ENCODE peak calls at places on chromosome 15, in four cellular contexts. T is nephron progenitor cell; M is HS-27A; U is stimulated activated CD4-positive, alpha-beta T cell treated with anti-CD3 and anti-CD28 coated beads, TNF-alpha, amount 100 ng/mL, for 4 hours. C is an unnamed sample.

GRCh38 chr15:52095597-52096262 is 16.8 kb downstream of the BCL2L10 start:
- DNase-seq in T (no peak), M (peak), U (no peak), C (no peak)

GRCh38 chr15:68498076-68498475 is 66.1 kb upstream of the ITGA11 start:
- DNase-seq in T (no peak), M (no peak), U (no peak), C (peak)

GRCh38 chr15:37682304-37682703 is 252.1 kb upstream of the TMCO5A start:
- DNase-seq in T (no peak), M (peak), U (no peak), C (no peak)

GRCh38 chr15:39786444-39787056 is 3.9 kb upstream of the FSIP1 start:
- DNase-seq in T (peak), M (no peak), U (no peak), C (no peak)

GRCh38 chr15:44149224-44149623 is 45.8 kb downstream of the FRMD5 start:
- DNase-seq in T (no peak), M (no peak), U (no peak), C (no peak)

GRCh38 chr15:88120021-88120420 is 136.5 kb downstream of the NTRK3 start:
- DNase-seq in T (no peak), M (no peak), U (no peak), C (no peak)

GRCh38 chr15:30924353-30924752 is 20.6 kb downstream of the FAN1 start:
- DNase-seq in T (no peak), M (no peak), U (no peak), C (no peak)

GRCh38 chr15:89494941-89495637 is 1.3 kb downstream of the RHCG start:
- DNase-seq in T (peak), M (no peak), U (no peak), C (no peak)

GRCh38 chr15:42503822-42504221 is 8.4 kb downstream of the SNAP23 start:
- DNase-seq in T (no peak), M (no peak), U (no peak), C (no peak)

GRCh38 chr15:100093211-100094126 is 248.3 kb downstream of the ADAMTS17 start:
- DNase-seq in T (no peak), M (no peak), U (no peak), C (no peak)

GRCh38 chr15:65032823-65033537 is 3.5 kb upstream of the MTFMT start:
- DNase-seq in T (peak), M (no peak), U (no peak), C (peak)

GRCh38 chr15:90644946-90645725 is 72.0 kb upstream of the BLM start:
- DNase-seq in T (no peak), M (no peak), U (no peak), C (no peak)

GRCh38 chr15:38048001-38048455 is 113.6 kb downstream of the TMCO5A start:
- DNase-seq in T (no peak), M (no peak), U (no peak), C (no peak)

GRCh38 chr15:58221591-58222241 is 83.5 kb downstream of the AQP9 start:
- DNase-seq in T (peak), M (no peak), U (no peak), C (peak)

GRCh38 chr15:58746174-58746573 is 3.3 kb downstream of the ADAM10 start:
- DNase-seq in T (no peak), M (no peak), U (no peak), C (no peak)

GRCh38 chr15:38217788-38218609 is 34.6 kb upstream of the SPRED1 start:
- DNase-seq in T (no peak), M (no peak), U (no peak), C (no peak)

GRCh38 chr15:63764124-63764827 is 69.5 kb downstream of the HERC1 start:
- DNase-seq in T (no peak), M (no peak), U (no peak), C (no peak)

GRCh38 chr15:66008920-66009572 is 139.8 kb downstream of the RAB11A start:
- DNase-seq in T (no peak), M (no peak), U (no peak), C (no peak)

GRCh38 chr15:52362497-52362896 is 66.9 kb upstream of the MYO5C start:
- DNase-seq in T (no peak), M (no peak), U (no peak), C (no peak)

GRCh38 chr15:25783607-25784131 is 79.5 kb downstream of the ATP10A start:
- DNase-seq in T (peak), M (no peak), U (peak), C (peak)

GRCh38 chr15:40421246-40422157 is 15.9 kb downstream of the IVD start:
- DNase-seq in T (peak), M (no peak), U (peak), C (peak)

C was measured in CD14-positive monocyte.